ENCODE peak calls at places on chromosomes 13 and 19, in six cellular contexts. I, V, Q, C, D and N are unnamed samples.

GRCh38 chr13:97275265-97275664 is 53.1 kb downstream of the MBNL2 start:
- DNase-seq in Q (no peak), D (peak), V (no peak), C (no peak), I (no peak), N (no peak)

GRCh38 chr19:38869836-38870607 is 8.1 kb downstream of the RINL start:
- DNase-seq in D (peak), C (peak), Q (peak), I (peak), V (peak), N (peak)

GRCh38 chr13:42041684-42042035 is 6.8 kb upstream of the DGKH start:
- DNase-seq in I (no peak), V (peak), C (no peak), D (peak), Q (no peak), N (no peak)

GRCh38 chr19:34468400-34468799 is 13.2 kb upstream of the WTIP start:
- DNase-seq in D (peak), V (no peak), C (peak), I (no peak), Q (no peak), N (no peak)

GRCh38 chr19:12194827-12195500 is 32.1 kb downstream of the ZNF136 start:
- DNase-seq in C (no peak), I (peak), D (peak), V (no peak), Q (peak), N (peak)

GRCh38 chr13:50225188-50226155 is 210.2 kb downstream of the KCNRG start:
- DNase-seq in I (no peak), V (no peak), Q (no peak), C (no peak), D (no peak), N (no peak)

GRCh38 chr13:51912091-51912490 is 50.3 kb downstream of the CCDC70 start:
- DNase-seq in D (no peak), V (peak), C (no peak), I (no peak), Q (no peak), N (no peak)

GRCh38 chr19:2455481-2456300 is 1.1 kb downstream of the LMNB2 start:
- DNase-seq in V (no peak), D (peak), I (peak), C (peak), Q (no peak), N (peak)

GRCh38 chr19:8206147-8207087 is 2.8 kb upstream of the CERS4 start:
- DNase-seq in D (no peak), V (no peak), C (no peak), Q (no peak), I (no peak), N (no peak)

GRCh38 chr19:29260477-29261317 is 47.7 kb upstream of the UQCRFS1 start:
- DNase-seq in D (peak), V (peak), I (peak), Q (no peak), C (peak), N (peak)

GRCh38 chr13:23289917-23290357 is 109.2 kb downstream of the SGCG start:
- DNase-seq in I (no peak), D (peak), Q (no peak), V (no peak), C (no peak), N (no peak)

GRCh38 chr13:91375119-91375729 is 23.2 kb upstream of the GPC5 start:
- DNase-seq in Q (no peak), I (no peak), C (peak), V (no peak), D (peak), N (no peak)

GRCh38 chr19:45356760-45357444 is 13.5 kb downstream of the ERCC2 start:
- DNase-seq in I (no peak), V (no peak), C (no peak), Q (no peak), D (no peak), N (no peak)

GRCh38 chr19:6260912-6261636 is 18.7 kb downstream of the MLLT1 start:
- DNase-seq in Q (no peak), I (peak), C (peak), V (no peak), D (peak), N (no peak)

GRCh38 chr13:99709134-99709533 is 207.9 kb downstream of the TM9SF2 start:
- DNase-seq in I (no peak), C (no peak), D (no peak), V (no peak), Q (no peak), N (no peak)

GRCh38 chr13:44470623-44471562 is 97.3 kb downstream of the SERP2 start:
- DNase-seq in C (peak), D (peak), I (no peak), V (no peak), Q (no peak), N (no peak)